ENCODE peak calls at places on chromosomes 11 and 22, in eight cellular contexts. E, L, C, B, J, U, K and Z are unnamed samples.

GRCh38 chr22:19877626-19878339 is 23.1 kb upstream of the GNB1L start:
- DNase-seq in E (peak; percentile 54), L (no peak), C (peak; percentile 80), B (no peak), J (no peak), U (no peak), K (no peak), Z (no peak)

GRCh38 chr11:96708469-96708868 is 318.7 kb downstream of the JRKL start:
- DNase-seq in E (no peak), L (no peak), C (no peak), B (no peak), J (no peak), U (no peak), K (no peak), Z (no peak)

GRCh38 chr11:121595717-121596156 is 143.0 kb upstream of the SORL1-AS1 start:
- DNase-seq in E (no peak), L (no peak), C (peak; percentile 98), B (no peak), J (peak; percentile 61), U (no peak), K (no peak), Z (no peak)

GRCh38 chr11:96263361-96263763 is 79.6 kb downstream of the MAML2 start:
- DNase-seq in E (no peak), L (no peak), C (no peak), B (no peak), J (no peak), U (no peak), K (peak; percentile 84), Z (no peak)

GRCh38 chr22:27278986-27279385 is 522.6 kb downstream of the MN1 start:
- DNase-seq in E (no peak), L (no peak), C (no peak), B (no peak), J (peak; percentile 4), U (no peak), K (no peak), Z (no peak)

GRCh38 chr11:84260862-84261261 is 974.7 kb upstream of the CCDC90B start:
- DNase-seq in E (no peak), L (no peak), C (no peak), B (no peak), J (no peak), U (no peak), K (no peak), Z (no peak)

GRCh38 chr22:24507742-24508141 is 12.6 kb downstream of the UPB1 start:
- DNase-seq in E (peak; percentile 18), L (no peak), C (no peak), B (no peak), J (no peak), U (no peak), K (no peak), Z (no peak)

GRCh38 chr22:46776486-46776826 is 14.0 kb downstream of the TBC1D22A start:
- DNase-seq in E (no peak), L (no peak), C (no peak), B (no peak), J (no peak), U (no peak), K (no peak), Z (no peak)

GRCh38 chr11:33636104-33636503 is 64.5 kb downstream of the C11orf91 start:
- DNase-seq in E (no peak), L (no peak), C (peak; percentile 45), B (no peak), J (no peak), U (no peak), K (peak; percentile 18), Z (no peak)

GRCh38 chr11:44840526-44840925 is 110.2 kb downstream of the TP53I11 start:
- DNase-seq in E (no peak), L (no peak), C (no peak), B (no peak), J (no peak), U (no peak), K (no peak), Z (no peak)

GRCh38 chr11:68049509-68050370 is 10.9 kb downstream of the TCIRG1 start:
- DNase-seq in E (no peak), L (no peak), C (no peak), B (no peak), J (no peak), U (no peak), K (peak; percentile 31), Z (peak; percentile 12)

GRCh38 chr11:75560644-75561043 is 1.4 kb upstream of the SERPINH1 start:
- DNase-seq in E (no peak), L (no peak), C (no peak), B (no peak), J (no peak), U (no peak), K (no peak), Z (no peak)

GRCh38 chr11:13216019-13217006 is 61.3 kb upstream of the BMAL1 start:
- DNase-seq in E (peak; percentile 71), L (no peak), C (peak; percentile 99), B (no peak), J (no peak), U (peak; percentile 79), K (peak; percentile 17), Z (no peak)

GRCh38 chr11:18578975-18579598 is 9.4 kb downstream of the UEVLD start:
- DNase-seq in E (no peak), L (no peak), C (no peak), B (no peak), J (peak; percentile 31), U (peak; percentile 50), K (no peak), Z (no peak)

GRCh38 chr11:77908835-77909234 is 85.6 kb downstream of the INTS4 start:
- DNase-seq in E (no peak), L (no peak), C (no peak), B (no peak), J (no peak), U (no peak), K (no peak), Z (no peak)

GRCh38 chr11:123143476-123143875 is 51.6 kb downstream of the CLMP start:
- DNase-seq in E (no peak), L (no peak), C (no peak), B (no peak), J (no peak), U (no peak), K (no peak), Z (no peak)

GRCh38 chr11:44879432-44879831 is 71.3 kb downstream of the TP53I11 start:
- DNase-seq in E (no peak), L (no peak), C (no peak), B (no peak), J (no peak), U (no peak), K (no peak), Z (no peak)

GRCh38 chr11:40166892-40167291 is 1292.6 kb downstream of the LRRC4C start:
- DNase-seq in E (no peak), L (no peak), C (no peak), B (no peak), J (no peak), U (no peak), K (no peak), Z (no peak)

GRCh38 chr11:115334932-115335788 is 169.1 kb downstream of the CADM1 start:
- DNase-seq in E (no peak), L (no peak), C (peak; percentile 2), B (no peak), J (peak; percentile 18), U (no peak), K (no peak), Z (no peak)

GRCh38 chr11:15159085-15159484 is 44.4 kb downstream of the INSC start:
- DNase-seq in E (no peak), L (no peak), C (peak; percentile 53), B (no peak), J (no peak), U (peak; percentile 12), K (no peak), Z (no peak)
- TF ChIP-seq CTCF in E (peak; percentile 9), L (no peak), C (peak; percentile 60), B (peak; percentile 31), J (peak; percentile 39), U (peak; percentile 46), K (peak; percentile 45), Z (peak; percentile 12)

GRCh38 chr11:119062779-119063178 is 4.8 kb upstream of the VPS11 start:
- DNase-seq in E (no peak), L (no peak), C (peak; percentile 64), B (peak; percentile 60), J (no peak), U (no peak), K (no peak), Z (no peak)

GRCh38 chr11:119067371-119068222 is at the start of gene VPS11:
- DNase-seq in E (peak; percentile 100), L (peak; percentile 98), C (peak; percentile 95), B (peak; percentile 98), J (peak; percentile 81), U (peak; percentile 94), K (peak; percentile 96), Z (peak; percentile 100)

GRCh38 chr11:119061256-119061655 is 4.3 kb upstream of the HYOU1 start:
- DNase-seq in E (no peak), L (no peak), C (no peak), B (no peak), J (no peak), U (no peak), K (no peak), Z (no peak)

GRCh38 chr11:119065369-119065768 is 2.2 kb upstream of the VPS11 start:
- DNase-seq in E (no peak), L (peak; percentile 7), C (no peak), B (peak; percentile 43), J (no peak), U (no peak), K (no peak), Z (no peak)

GRCh38 chr11:119066481-119066880 is 1.1 kb upstream of the VPS11 start:
- DNase-seq in E (no peak), L (no peak), C (no peak), B (no peak), J (no peak), U (no peak), K (no peak), Z (no peak)
- TF ChIP-seq CTCF in E (no peak), L (no peak), C (no peak), B (no peak), J (no peak), U (no peak), K (no peak), Z (no peak)

DNA sequence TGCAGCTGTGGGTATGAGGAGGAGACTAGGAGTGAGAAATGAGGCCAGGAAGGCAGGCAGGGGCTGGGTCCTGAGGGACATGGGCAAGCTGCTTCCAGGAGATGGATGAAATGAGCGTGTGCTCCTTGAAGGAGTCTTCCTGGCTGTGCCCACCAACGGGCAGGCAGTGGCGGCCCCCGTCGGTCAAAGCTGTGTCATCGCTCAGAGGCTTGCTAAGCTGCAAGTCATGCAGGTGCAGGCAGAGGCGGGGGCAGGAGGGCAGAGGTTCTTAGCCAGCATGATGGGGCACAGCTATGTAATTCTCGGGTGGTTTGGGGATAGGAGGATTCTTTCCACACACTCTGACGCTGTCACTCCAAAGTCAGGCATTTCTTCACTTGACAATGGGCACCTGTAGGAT is 12.5 kb upstream of the PEX26 start:
- DNase-seq in E (no peak), L (no peak), C (no peak), B (no peak), J (no peak), U (peak; percentile 33), K (no peak), Z (no peak)
- TF ChIP-seq CTCF in E (no peak), L (no peak), C (no peak), B (no peak), J (no peak), U (no peak), K (no peak), Z (no peak)

DNA sequence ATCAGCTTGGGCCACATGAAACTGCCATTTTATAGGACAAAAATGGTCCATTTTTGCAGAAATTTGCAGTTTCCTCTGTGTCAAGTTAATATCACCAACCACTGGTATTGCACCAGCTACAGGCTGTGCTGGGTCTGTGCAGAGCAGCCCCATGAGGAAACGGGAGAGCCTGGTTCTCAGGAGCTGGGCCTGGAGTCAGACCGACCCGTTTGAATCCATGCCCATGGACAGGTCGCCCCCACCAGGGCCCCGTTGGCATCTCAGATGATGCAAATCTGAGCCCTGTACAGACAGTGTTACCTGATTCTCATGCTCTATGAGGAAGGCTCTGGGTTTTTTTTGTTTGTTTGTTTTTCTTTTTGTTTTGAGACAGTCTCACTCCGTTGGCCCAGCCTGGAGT is 9.8 kb upstream of the SEC14L6 start:
- DNase-seq in E (no peak), L (no peak), C (no peak), B (no peak), J (no peak), U (peak; percentile 32), K (no peak), Z (no peak)
- TF ChIP-seq CTCF in E (no peak), L (no peak), C (no peak), B (no peak), J (no peak), U (no peak), K (no peak), Z (no peak)